ENCODE peak calls at places on chromosomes 1 and 21, in four cellular contexts. U, A, J and V are unnamed samples.

GRCh38 chr21:42670884-42671283 is 17.5 kb downstream of the PDE9A start:
- DNase-seq in U (no peak), A (no peak), J (no peak), V (no peak)

GRCh38 chr1:99685516-99686180 is 39.7 kb downstream of the PALMD start:
- DNase-seq in U (peak), A (peak), J (peak), V (peak)

GRCh38 chr1:178609015-178609414 is 96.1 kb downstream of the TEX35 start:
- DNase-seq in U (no peak), A (no peak), J (no peak), V (no peak)

GRCh38 chr1:53525595-53525994 is 66.4 kb downstream of the DMRTB1 start:
- DNase-seq in U (peak), A (no peak), J (no peak), V (no peak)

GRCh38 chr1:221840511-221841243 is 98.8 kb upstream of the DUSP10 start:
- DNase-seq in U (no peak), A (peak), J (no peak), V (no peak)

GRCh38 chr21:43763901-43764523 is 12.1 kb downstream of the CSTB start:
- DNase-seq in U (no peak), A (no peak), J (no peak), V (no peak)

GRCh38 chr1:61640531-61641125 is 84.3 kb downstream of the TM2D1 start:
- DNase-seq in U (no peak), A (no peak), J (no peak), V (no peak)

GRCh38 chr1:93015590-93015989 is 54.3 kb upstream of the DIPK1A start:
- DNase-seq in U (no peak), A (no peak), J (no peak), V (no peak)

GRCh38 chr21:42187976-42188653 is 30.8 kb upstream of the ABCG1 start:
- DNase-seq in U (no peak), A (no peak), J (no peak), V (peak)

GRCh38 chr1:15261155-15262002 is 14.4 kb downstream of the FHAD1 start:
- DNase-seq in U (peak), A (peak), J (peak), V (no peak)

GRCh38 chr1:205250699-205251098 is 23.0 kb downstream of the TMCC2 start:
- DNase-seq in U (no peak), A (no peak), J (no peak), V (no peak)

GRCh38 chr1:208835082-208835467 is 590.9 kb upstream of the PLXNA2 start:
- DNase-seq in U (no peak), A (no peak), J (no peak), V (no peak)

GRCh38 chr1:208581252-208581651 is 337.1 kb upstream of the PLXNA2 start:
- DNase-seq in U (no peak), A (no peak), J (no peak), V (no peak)

GRCh38 chr1:40045766-40046165 is 5.2 kb downstream of the CAP1 start:
- DNase-seq in U (no peak), A (no peak), J (peak), V (no peak)

GRCh38 chr1:154955039-154955717 is 721 bp downstream of the PBXIP1 start:
- DNase-seq in U (peak), A (no peak), J (no peak), V (peak)

GRCh38 chr1:9115656-9116205 is 13.2 kb downstream of the GPR157 start:
- DNase-seq in U (no peak), A (no peak), J (peak), V (no peak)

GRCh38 chr1:102772831-102773230 is 335.5 kb downstream of the COL11A1 start:
- DNase-seq in U (peak), A (no peak), J (no peak), V (no peak)

GRCh38 chr1:182952677-182953444 is at the start of gene SHCBP1L:
- DNase-seq in U (no peak), A (no peak), J (no peak), V (no peak)

GRCh38 chr21:34886554-34887385 is 162.3 kb downstream of the RUNX1 start:
- DNase-seq in U (peak), A (peak), J (peak), V (no peak)

GRCh38 chr1:172537827-172538391 is 5.0 kb downstream of the SUCO start:
- DNase-seq in U (no peak), A (no peak), J (no peak), V (no peak)

GRCh38 chr1:227785094-227785811 is 30.2 kb upstream of the PRSS38 start:
- DNase-seq in U (no peak), A (no peak), J (no peak), V (no peak)

GRCh38 chr1:60970081-60970509 is 112.3 kb upstream of the NFIA start:
- DNase-seq in U (no peak), A (no peak), J (no peak), V (no peak)

GRCh38 chr1:183586455-183586854 is 3.8 kb downstream of the NCF2 start:
- DNase-seq in U (no peak), A (no peak), J (no peak), V (no peak)

GRCh38 chr1:204415351-204415750 is 3.7 kb upstream of the PPP1R15B start:
- DNase-seq in U (no peak), A (no peak), J (no peak), V (no peak)

GRCh38 chr1:82284213-82284612 is 483.5 kb downstream of the ADGRL2 start:
- DNase-seq in U (no peak), A (no peak), J (no peak), V (no peak)

GRCh38 chr1:43968348-43968948 is 1.4 kb upstream of the DPH2 start:
- DNase-seq in U (peak), A (no peak), J (no peak), V (no peak)

GRCh38 chr1:58861510-58861909 is 77.7 kb upstream of the JUN start:
- DNase-seq in U (no peak), A (no peak), J (no peak), V (no peak)

GRCh38 chr1:111570781-111571181 is 48.8 kb upstream of the RAP1A start:
- DNase-seq in U (peak), A (no peak), J (no peak), V (no peak)

DNA sequence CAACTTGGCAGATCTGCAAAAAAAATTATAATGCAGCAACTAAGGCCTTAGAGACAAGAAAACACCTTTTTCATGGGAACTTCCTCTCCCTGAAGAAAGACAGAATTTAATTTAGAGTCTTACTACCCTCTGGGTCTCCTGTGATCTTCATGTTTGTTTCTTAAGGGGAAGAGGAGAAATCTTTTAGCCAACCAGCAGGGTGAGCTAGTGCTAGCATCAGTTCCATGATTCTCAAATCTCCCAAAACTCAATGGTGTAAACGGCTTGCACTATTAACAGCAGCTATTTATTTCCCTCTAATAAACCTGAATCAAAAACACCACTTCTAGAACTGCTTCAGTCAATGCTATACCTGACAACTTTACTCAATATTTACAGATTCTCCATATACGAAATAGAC is 3.8 kb downstream of the ZNF644 start:
- DNase-seq in U (no peak), A (no peak), J (no peak), V (no peak)
- H3K27ac ChIP-seq in U (no peak), A (no peak), J (no peak), V (peak)

DNA sequence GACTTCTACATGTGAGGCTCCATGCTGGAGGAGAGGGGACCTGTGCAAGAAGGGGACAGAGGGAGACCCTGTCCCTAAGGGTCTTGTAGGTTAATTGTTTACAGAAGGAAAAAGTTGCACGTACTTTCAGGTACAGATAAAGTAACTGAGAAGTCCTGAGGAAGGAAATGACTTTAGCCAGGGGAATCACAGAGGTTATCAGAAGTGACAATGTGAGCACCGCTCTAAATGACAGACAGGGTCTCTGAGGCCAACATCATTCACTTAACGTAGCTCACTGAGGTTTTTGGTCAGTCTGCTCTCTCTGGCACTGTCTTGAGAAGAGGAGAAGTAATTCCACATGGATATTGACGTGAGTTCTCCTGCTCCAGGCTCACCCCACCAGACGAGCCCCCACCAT is 12.0 kb downstream of the TAF5L start:
- DNase-seq in U (no peak), A (no peak), J (no peak), V (no peak)
- H3K27ac ChIP-seq in U (no peak), A (no peak), J (no peak), V (no peak)

GRCh38 chr21:45056917-45057560 is 17.3 kb upstream of the ADARB1 start:
- DNase-seq in U (no peak), A (no peak), J (peak), V (peak)

GRCh38 chr21:45059121-45059520 is 15.3 kb upstream of the ADARB1 start:
- DNase-seq in U (no peak), A (no peak), J (no peak), V (no peak)

GRCh38 chr21:45060675-45061311 is 13.6 kb upstream of the ADARB1 start:
- DNase-seq in U (no peak), A (no peak), J (no peak), V (no peak)

GRCh38 chr21:45057886-45058285 is 16.5 kb upstream of the ADARB1 start:
- DNase-seq in U (no peak), A (no peak), J (no peak), V (no peak)

GRCh38 chr21:45060089-45060488 is 14.3 kb upstream of the ADARB1 start:
- DNase-seq in U (no peak), A (no peak), J (no peak), V (peak)
- H3K27ac ChIP-seq in U (no peak), A (no peak), J (no peak), V (no peak)

GRCh38 chr1:97433520-97434175 is 487.2 kb downstream of the DPYD start:
- DNase-seq in U (no peak), A (no peak), J (no peak), V (no peak)
- H3K27ac ChIP-seq in U (no peak), A (no peak), J (no peak), V (no peak)